ENCODE peak calls at places on chromosomes 5 and 9, in four cellular contexts. T, F, G and U are unnamed samples.

GRCh38 chr9:128405077-128405779 is 15.4 kb upstream of the CERCAM start:
- DNase-seq in T (no peak), G (no peak), F (no peak), U (no peak)

GRCh38 chr9:129038109-129038852 is 1.9 kb downstream of the MIGA2 start:
- DNase-seq in G (no peak), T (no peak), F (no peak), U (no peak)

GRCh38 chr5:131224387-131225191 is 39.3 kb upstream of the CDC42SE2 start:
- DNase-seq in T (peak), G (no peak), F (no peak), U (no peak)

GRCh38 chr9:137760426-137760825 is 117.2 kb upstream of the CACNA1B start:
- DNase-seq in T (no peak), F (no peak), G (no peak), U (no peak)

GRCh38 chr9:73133921-73134407 is 17.7 kb upstream of the ANXA1 start:
- DNase-seq in F (no peak), G (no peak), T (peak), U (no peak)

GRCh38 chr9:123867971-123868370 is 62.0 kb downstream of the DENND1A start:
- DNase-seq in G (no peak), T (no peak), F (no peak), U (no peak)

GRCh38 chr9:84953252-84953773 is 283.8 kb downstream of the NTRK2 start:
- DNase-seq in G (no peak), F (no peak), T (no peak), U (no peak)

GRCh38 chr9:26264709-26265601 is 586.7 kb upstream of the TUSC1 start:
- DNase-seq in F (no peak), G (no peak), T (no peak), U (no peak)

GRCh38 chr9:37913480-37914153 is 9.7 kb upstream of the SLC25A51 start:
- DNase-seq in F (peak), G (peak), T (peak), U (peak)

GRCh38 chr5:157366741-157367684 is 93.0 kb upstream of the NIPAL4 start:
- DNase-seq in F (peak), T (peak), G (no peak), U (no peak)

GRCh38 chr5:62152394-62153123 is 153.4 kb upstream of the KIF2A start:
- DNase-seq in T (no peak), F (no peak), G (no peak), U (no peak)

GRCh38 chr9:105535920-105536668 is 21.8 kb upstream of the FKTN start:
- DNase-seq in G (no peak), T (peak), F (no peak), U (no peak)

GRCh38 chr9:128553695-128554094 is 1.3 kb downstream of the SPTAN1 start:
- DNase-seq in F (peak), T (no peak), G (no peak), U (no peak)

GRCh38 chr9:76734716-76735115 is 29.5 kb upstream of the PCA3 start:
- DNase-seq in F (no peak), G (no peak), T (no peak), U (no peak)

GRCh38 chr5:95821110-95822021 is 1.2 kb downstream of the GLRX start:
- DNase-seq in G (no peak), T (peak), F (peak), U (no peak)

GRCh38 chr9:137006116-137007003 is 10.0 kb upstream of the CLIC3 start:
- DNase-seq in T (no peak), F (no peak), G (no peak), U (no peak)

GRCh38 chr5:177304392-177305119 is 957 bp downstream of the PRELID1 start:
- DNase-seq in G (no peak), T (peak), F (peak), U (no peak)

GRCh38 chr9:85716031-85716877 is 25.5 kb downstream of the AGTPBP1 start:
- DNase-seq in G (no peak), T (peak), F (peak), U (no peak)

GRCh38 chr9:99823392-99824377 is 2.0 kb downstream of the NR4A3 start:
- DNase-seq in F (peak), T (peak), G (peak), U (peak)

GRCh38 chr5:81856948-81857928 is 106.3 kb upstream of the SSBP2 start:
- DNase-seq in T (peak), F (peak), G (peak), U (peak)

GRCh38 chr5:38557309-38557710 is 864 bp upstream of the LIFR start:
- DNase-seq in F (no peak), T (no peak), G (no peak), U (no peak)
- H3K4me3 ChIP-seq in F (no peak), T (no peak), G (peak), U (peak)

GRCh38 chr9:88992556-88992955 is 1.3 kb downstream of the S1PR3 start:
- DNase-seq in G (no peak), T (no peak), F (no peak), U (no peak)
- H3K4me3 ChIP-seq in G (peak), T (no peak), F (no peak), U (no peak)

DNA sequence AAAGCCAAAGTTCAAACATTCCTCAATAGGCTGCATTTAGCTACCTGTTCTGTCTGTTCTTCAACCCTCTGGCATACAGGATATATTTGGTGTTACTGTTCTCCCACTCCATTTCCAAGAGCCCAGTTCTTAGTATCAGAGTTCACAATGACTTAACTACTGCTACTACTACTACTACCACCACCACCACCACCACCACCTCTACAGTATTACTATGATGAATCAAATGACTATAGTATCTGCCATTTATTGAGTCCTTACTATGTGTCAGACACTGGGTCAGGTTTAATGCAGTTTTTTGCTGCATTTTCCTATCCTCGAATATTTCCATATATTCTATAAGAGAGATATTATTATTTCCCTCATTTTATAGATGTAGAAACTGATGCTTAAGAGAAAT is 937 bp upstream of the CD180 start:
- DNase-seq in T (no peak), F (no peak), G (no peak), U (no peak)
- H3K4me3 ChIP-seq in T (no peak), F (no peak), G (no peak), U (no peak)

GRCh38 chr5:172858990-172859811 is 25.1 kb downstream of the ERGIC1 start:
- DNase-seq in F (no peak), T (no peak), G (peak), U (peak)
- H3K4me3 ChIP-seq in F (no peak), T (no peak), G (no peak), U (no peak)

DNA sequence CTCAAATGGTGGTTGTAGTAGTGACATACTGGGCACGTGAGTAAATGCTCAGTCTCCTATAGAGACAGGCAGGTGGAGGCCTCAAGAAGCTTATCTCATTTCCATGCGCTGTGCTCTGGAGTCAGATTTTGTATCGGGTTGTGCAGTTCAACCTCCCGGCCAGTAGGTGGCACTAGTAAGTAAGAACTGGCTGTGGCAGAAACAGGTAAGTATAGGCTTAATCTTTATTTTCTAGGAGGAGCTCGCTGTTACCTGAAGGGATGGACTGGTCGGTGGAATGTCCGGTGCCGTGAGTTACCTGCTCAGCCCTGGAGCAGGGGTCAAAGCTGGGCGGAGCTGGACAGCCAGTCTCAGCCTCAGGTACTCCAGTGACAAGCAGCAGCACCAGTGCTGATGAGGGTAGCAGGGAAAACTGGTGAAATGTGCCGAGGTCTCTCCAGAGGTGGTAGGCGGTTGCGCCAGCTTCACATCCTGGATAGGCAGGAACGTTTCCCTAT is 880.1 kb upstream of the SEMA6A start:
- DNase-seq in F (peak), T (peak), G (peak), U (peak)
- H3K4me3 ChIP-seq in F (peak), T (peak), G (no peak), U (peak)

DNA sequence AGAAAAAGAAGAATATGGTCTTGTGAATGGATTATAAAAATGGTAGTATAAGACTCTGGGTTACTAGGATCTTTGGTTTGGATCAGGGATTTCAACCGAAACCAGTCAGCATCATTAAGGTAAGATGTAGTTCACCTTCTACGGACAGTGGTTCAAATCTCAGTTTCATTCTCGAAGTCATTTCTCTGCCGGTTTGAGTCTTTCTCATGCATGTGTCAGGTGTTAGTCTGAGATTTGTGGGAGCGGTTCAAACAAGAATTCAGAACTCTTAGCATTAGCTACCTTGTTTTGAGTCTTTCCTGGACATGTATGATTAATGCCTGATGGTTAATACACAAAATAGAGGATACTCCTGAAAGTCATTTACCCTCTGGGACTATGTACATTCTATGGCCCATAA is 735.9 kb upstream of the NUDT12 start:
- DNase-seq in T (no peak), F (no peak), G (no peak), U (no peak)
- H3K4me3 ChIP-seq in T (no peak), F (no peak), G (no peak), U (no peak)

DNA sequence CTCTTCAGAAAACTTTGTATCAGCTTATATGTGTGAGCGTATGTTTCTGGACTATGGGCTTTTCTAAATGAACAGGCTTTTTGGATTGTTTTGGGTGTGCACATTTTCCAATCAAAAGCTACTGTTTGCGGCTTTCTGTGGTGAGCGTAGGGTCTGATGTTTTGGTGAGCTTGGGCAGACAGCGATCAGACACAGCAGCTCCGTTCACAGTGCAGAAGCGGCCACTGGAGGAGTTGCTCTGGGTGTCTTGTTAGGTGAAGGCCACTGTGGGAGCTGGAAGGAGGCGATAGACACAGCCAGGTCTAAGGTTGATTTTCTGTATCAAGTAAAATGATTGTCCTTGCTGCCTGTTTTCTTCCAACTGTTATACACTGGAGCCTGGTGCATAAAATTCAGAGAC is 11.1 kb downstream of the PRRC2B start:
- DNase-seq in F (no peak), T (no peak), G (no peak), U (no peak)
- H3K4me3 ChIP-seq in F (no peak), T (no peak), G (no peak), U (no peak)

GRCh38 chr5:181059297-181060230 is 19.5 kb downstream of the BTNL9 start:
- DNase-seq in F (no peak), T (no peak), G (no peak), U (no peak)
- H3K4me3 ChIP-seq in F (no peak), T (no peak), G (no peak), U (no peak)

GRCh38 chr5:107670028-107670926 is 460 bp downstream of the EFNA5 start:
- DNase-seq in T (peak), F (no peak), G (no peak), U (peak)

GRCh38 chr5:107669543-107670027 is 1.2 kb downstream of the EFNA5 start:
- DNase-seq in F (no peak), T (peak), G (no peak), U (peak)

GRCh38 chr5:107670927-107671741 is at the start of gene EFNA5:
- DNase-seq in T (peak), F (peak), G (peak), U (peak)

GRCh38 chr5:107668154-107668932 is 2.4 kb downstream of the EFNA5 start:
- DNase-seq in F (peak), G (no peak), T (no peak), U (no peak)

DNA sequence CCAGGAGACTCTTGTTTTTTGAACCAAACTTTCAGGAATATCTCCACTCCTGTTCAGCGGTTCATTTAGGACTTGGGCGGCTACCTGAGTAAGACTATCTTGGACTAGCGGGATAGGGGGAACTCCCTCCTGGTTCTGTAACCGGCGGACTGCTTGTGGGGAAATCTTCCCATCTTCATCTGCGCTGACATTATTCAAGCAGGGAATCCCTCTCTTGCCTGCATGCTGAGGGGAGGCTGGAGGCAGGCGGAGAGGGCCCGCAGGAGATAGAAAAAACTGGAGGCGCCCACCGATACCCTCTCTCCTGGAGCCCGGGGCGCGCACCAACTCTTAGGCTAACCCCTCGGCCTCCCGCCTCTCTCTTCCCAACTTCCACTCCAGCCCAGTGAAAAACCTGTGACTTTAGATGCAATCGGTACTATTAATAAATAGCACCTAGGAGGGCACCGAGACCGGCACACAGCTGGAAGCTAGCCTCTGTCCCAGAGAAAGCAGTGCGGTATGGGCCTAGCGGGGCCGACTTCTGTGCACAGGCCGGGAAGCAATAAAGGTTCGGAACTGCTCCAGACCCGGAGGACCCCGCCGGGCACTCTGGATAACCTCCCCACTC is 1.7 kb downstream of the EFNA5 start:
- DNase-seq in F (no peak), G (no peak), T (no peak), U (no peak)
- H3K4me3 ChIP-seq in F (peak), G (peak), T (peak), U (peak)